ENCODE peak calls at places on chromosomes 11 and 22, in six cellular contexts. J is NCI-H1436; F is RWPE1; P is progenitor cell of endocrine pancreas; C is heart left ventricle; K is activated CD8-positive, alpha-beta memory T cell treated with anti-CD3 and anti-CD28 coated beads, Interleukin-2, amount 50 U/mL, for 48 hours. W is an unnamed sample.

GRCh38 chr11:77109236-77110019 is 6.8 kb downstream of the OMP start:
- DNase-seq in J (peak), F (no peak), P (no peak), C (peak), K (no peak), W (no peak)

GRCh38 chr11:120629407-120629806 is 117.9 kb downstream of the GRIK4 start:
- DNase-seq in J (no peak), F (no peak), P (no peak), C (no peak), K (no peak), W (no peak)

GRCh38 chr22:38696606-38697005 is 4.1 kb downstream of the JOSD1 start:
- DNase-seq in J (no peak), F (peak), P (no peak), C (no peak), K (no peak), W (no peak)

GRCh38 chr11:96102664-96103068 is 178.8 kb upstream of the MTMR2 start:
- DNase-seq in J (no peak), F (no peak), P (no peak), C (no peak), K (no peak), W (no peak)

GRCh38 chr11:15073361-15074205 is at the start of gene CALCB:
- DNase-seq in J (peak), F (peak), P (no peak), C (no peak), K (peak), W (peak)

GRCh38 chr22:41229730-41230398 is 10.9 kb downstream of the CHADL start:
- DNase-seq in J (no peak), F (no peak), P (no peak), C (peak), K (no peak), W (no peak)

GRCh38 chr11:1193326-1194230 is 29.3 kb upstream of the MUC5B start:
- DNase-seq in J (no peak), F (no peak), P (no peak), C (no peak), K (no peak), W (no peak)

GRCh38 chr11:76620471-76620870 is 50.1 kb downstream of the LRRC32 start:
- DNase-seq in J (no peak), F (no peak), P (no peak), C (peak), K (no peak), W (no peak)

GRCh38 chr11:46669606-46670243 is 30.7 kb downstream of the ARHGAP1 start:
- DNase-seq in J (no peak), F (no peak), P (no peak), C (peak), K (no peak), W (no peak)

GRCh38 chr11:71426413-71426812 is 21.8 kb downstream of the DHCR7 start:
- DNase-seq in J (no peak), F (no peak), P (no peak), C (no peak), K (no peak), W (no peak)

GRCh38 chr11:22798890-22799289 is 30.7 kb downstream of the SVIP start:
- DNase-seq in J (no peak), F (no peak), P (no peak), C (no peak), K (no peak), W (no peak)

GRCh38 chr11:20363500-20364411 is at the start of gene HTATIP2:
- DNase-seq in J (peak), F (peak), P (peak), C (peak), K (peak), W (no peak)